ENCODE peak calls at places on chromosomes 7 and 10, in eight cellular contexts. K, U, Q, W, I, M, F and B are unnamed samples. For H3K9me3, the result is how much of the 10 kb centered on the place peaks cover.

GRCh38 chr7:130938661-130939060 is 204.7 kb upstream of the KLF14 start:
- DNase-seq in K (no peak), U (no peak), Q (no peak), W (no peak), I (no peak), M (no peak), F (no peak), B (peak)

GRCh38 chr10:127925471-127926207 is 18.7 kb downstream of the PTPRE start:
- DNase-seq in K (no peak), U (no peak), Q (no peak), W (no peak), I (no peak), M (no peak), F (no peak), B (no peak)

GRCh38 chr10:79433324-79434222 is 11.9 kb downstream of the ZCCHC24 start:
- DNase-seq in K (peak), U (no peak), Q (no peak), W (no peak), I (peak), M (peak), F (peak), B (no peak)

GRCh38 chr10:96690755-96691730 is 29.3 kb downstream of the PIK3AP1 start:
- DNase-seq in K (no peak), U (no peak), Q (no peak), W (no peak), I (no peak), M (no peak), F (no peak), B (no peak)

GRCh38 chr10:5536486-5536885 is 11.7 kb downstream of the CALML3 start:
- DNase-seq in K (peak), U (no peak), Q (no peak), W (no peak), I (peak), M (no peak), F (no peak), B (no peak)

GRCh38 chr10:50375051-50375452 is 123.7 kb upstream of the ASAH2 start:
- DNase-seq in K (no peak), U (no peak), Q (no peak), W (no peak), I (no peak), M (no peak), F (no peak), B (no peak)

GRCh38 chr7:17139081-17139480 is 159.4 kb upstream of the AHR start:
- DNase-seq in K (no peak), U (no peak), Q (no peak), W (no peak), I (no peak), M (no peak), F (no peak), B (no peak)

GRCh38 chr10:79400567-79401004 is 44.8 kb downstream of the ZCCHC24 start:
- DNase-seq in K (peak), U (no peak), Q (peak), W (no peak), I (peak), M (no peak), F (peak), B (peak)

GRCh38 chr7:13882051-13882450 is 107.4 kb downstream of the ETV1 start:
- DNase-seq in K (no peak), U (no peak), Q (no peak), W (no peak), I (no peak), M (no peak), F (no peak), B (no peak)

GRCh38 chr7:13578294-13578693 is 411.2 kb downstream of the ETV1 start:
- DNase-seq in K (no peak), U (no peak), Q (no peak), W (no peak), I (no peak), M (no peak), F (no peak), B (no peak)

GRCh38 chr7:115087437-115087836 is 165.5 kb downstream of the MDFIC start:
- DNase-seq in K (no peak), U (no peak), Q (no peak), W (no peak), I (no peak), M (peak), F (peak), B (no peak)

GRCh38 chr7:4830176-4830575 is 31.7 kb downstream of the PAPOLB start:
- DNase-seq in K (no peak), U (peak), Q (peak), W (peak), I (peak), M (peak), F (peak), B (peak)

GRCh38 chr7:68440870-68441269 is 1157.4 kb upstream of the AUTS2 start:
- DNase-seq in K (no peak), U (no peak), Q (no peak), W (no peak), I (no peak), M (no peak), F (no peak), B (no peak)

GRCh38 chr10:6721480-6721879 is 141.4 kb upstream of the PRKCQ start:
- DNase-seq in K (no peak), U (no peak), Q (no peak), W (no peak), I (no peak), M (peak), F (no peak), B (no peak)

GRCh38 chr10:29022513-29022912 is 266.4 kb upstream of the LYZL1 start:
- DNase-seq in K (no peak), U (no peak), Q (no peak), W (no peak), I (no peak), M (no peak), F (no peak), B (no peak)

GRCh38 chr7:106591146-106591545 is 69.8 kb downstream of the CCDC71L start:
- DNase-seq in K (no peak), U (no peak), Q (no peak), W (no peak), I (no peak), M (no peak), F (no peak), B (no peak)

GRCh38 chr7:18845700-18846099 is 271.7 kb downstream of the TWIST1 start:
- DNase-seq in K (no peak), U (no peak), Q (no peak), W (no peak), I (no peak), M (no peak), F (no peak), B (no peak)

GRCh38 chr10:43409385-43410109 is 561 bp upstream of the HNRNPF start:
- DNase-seq in K (peak), U (no peak), Q (peak), W (peak), I (peak), M (no peak), F (no peak), B (peak)

GRCh38 chr10:178208-178607 is 43.0 kb downstream of the ZMYND11 start:
- DNase-seq in K (no peak), U (no peak), Q (no peak), W (no peak), I (no peak), M (no peak), F (peak), B (no peak)

GRCh38 chr10:92181575-92181974 is 109.3 kb downstream of the CPEB3 start:
- DNase-seq in K (no peak), U (no peak), Q (no peak), W (no peak), I (no peak), M (no peak), F (no peak), B (no peak)

GRCh38 chr7:2641406-2642393 is 9.9 kb downstream of the TTYH3 start:
- DNase-seq in K (peak), U (peak), Q (peak), W (no peak), I (peak), M (peak), F (peak), B (no peak)

GRCh38 chr7:54778696-54779285 is 19.8 kb upstream of the SEC61G start:
- DNase-seq in K (no peak), U (no peak), Q (no peak), W (no peak), I (no peak), M (no peak), F (no peak), B (no peak)

GRCh38 chr10:101671453-101671852 is 23.5 kb downstream of the FBXW4 start:
- DNase-seq in K (no peak), U (no peak), Q (no peak), W (no peak), I (no peak), M (no peak), F (no peak), B (no peak)

GRCh38 chr7:152081088-152081487 is 55.6 kb downstream of the GALNT11 start:
- DNase-seq in K (no peak), U (no peak), Q (no peak), W (no peak), I (no peak), M (no peak), F (no peak), B (no peak)

GRCh38 chr10:124005991-124006392 is 87.4 kb downstream of the CHST15 start:
- DNase-seq in K (peak), U (no peak), Q (no peak), W (no peak), I (peak), M (no peak), F (no peak), B (no peak)

GRCh38 chr7:150903627-150904026 is 51.3 kb downstream of the AOC1 start:
- DNase-seq in K (no peak), U (no peak), Q (peak), W (no peak), I (peak), M (peak), F (no peak), B (no peak)

GRCh38 chr7:117271566-117271965 is 51.3 kb downstream of the WNT2 start:
- DNase-seq in K (no peak), U (no peak), Q (no peak), W (no peak), I (no peak), M (no peak), F (no peak), B (no peak)

GRCh38 chr10:103145860-103146466 is 47.1 kb downstream of the NT5C2 start:
- DNase-seq in K (no peak), U (peak), Q (peak), W (no peak), I (no peak), M (peak), F (peak), B (no peak)

GRCh38 chr7:98011996-98012395 is 22.0 kb upstream of the OCM2 start:
- DNase-seq in K (no peak), U (no peak), Q (no peak), W (no peak), I (no peak), M (no peak), F (no peak), B (no peak)

GRCh38 chr7:116327751-116328150 is 117.4 kb downstream of the TES start:
- DNase-seq in K (no peak), U (no peak), Q (no peak), W (no peak), I (no peak), M (no peak), F (no peak), B (no peak)

GRCh38 chr10:774223-774622 is 84.8 kb upstream of the DIP2C start:
- DNase-seq in K (no peak), U (no peak), Q (no peak), W (no peak), I (no peak), M (no peak), F (no peak), B (no peak)

GRCh38 chr7:887488-887820 is 11.1 kb downstream of the GET4 start:
- DNase-seq in K (peak), U (no peak), Q (peak), W (no peak), I (no peak), M (no peak), F (no peak), B (no peak)

GRCh38 chr7:108284349-108285017 is 154.3 kb upstream of the LAMB4 start:
- DNase-seq in K (no peak), U (no peak), Q (no peak), W (no peak), I (no peak), M (no peak), F (no peak), B (no peak)

GRCh38 chr10:110220383-110220782 is 13.0 kb downstream of the MXI1 start:
- DNase-seq in K (no peak), U (no peak), Q (peak), W (no peak), I (no peak), M (no peak), F (no peak), B (no peak)

GRCh38 chr10:5531558-5532230 is 6.9 kb downstream of the CALML3 start:
- DNase-seq in K (peak), U (no peak), Q (no peak), W (no peak), I (peak), M (no peak), F (no peak), B (no peak)

GRCh38 chr7:19958309-19958896 is 185.0 kb upstream of the TMEM196 start:
- DNase-seq in K (no peak), U (no peak), Q (no peak), W (no peak), I (no peak), M (no peak), F (no peak), B (no peak)

GRCh38 chr7:13286916-13287315 is 599.5 kb downstream of the ARL4A start:
- DNase-seq in K (no peak), U (no peak), Q (no peak), W (no peak), I (no peak), M (no peak), F (no peak), B (no peak)

GRCh38 chr7:153476166-153476565 is 576.0 kb upstream of the DPP6 start:
- DNase-seq in K (no peak), U (no peak), Q (no peak), W (no peak), I (no peak), M (no peak), F (no peak), B (no peak)
- H3K9me3 ChIP-seq in K (under half), U (under half), Q (under half), W (under half), I (under half), M (under half), F (under half), B (under half)

GRCh38 chr10:131224106-131224505 is 87.4 kb downstream of the TCERG1L start:
- DNase-seq in K (peak), U (no peak), Q (no peak), W (no peak), I (no peak), M (no peak), F (no peak), B (peak)
- H3K9me3 ChIP-seq in K (under half), U (under half), Q (under half), W (under half), I (under half), M (under half), F (under half), B (under half)

DNA sequence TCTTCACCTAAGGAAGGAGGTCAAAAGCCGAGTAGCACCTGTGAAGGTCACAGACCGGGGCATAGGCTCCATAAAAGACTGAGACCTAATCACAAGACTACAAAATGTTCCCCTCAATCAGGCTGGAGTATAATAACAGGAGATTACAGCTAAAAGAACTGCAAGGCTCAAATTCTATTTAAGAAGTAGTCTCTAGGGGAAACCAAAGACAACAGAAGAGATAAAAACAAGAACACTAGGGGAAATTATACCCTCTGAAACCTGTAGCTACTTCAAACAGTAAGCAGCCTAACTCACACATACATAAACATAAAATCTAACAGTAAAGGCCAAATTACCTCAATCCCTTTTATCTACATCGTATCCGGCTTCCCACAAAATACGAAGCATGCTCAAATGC is 38.3 kb downstream of the LMBR1 start:
- DNase-seq in K (no peak), U (no peak), Q (no peak), W (no peak), I (no peak), M (no peak), F (no peak), B (no peak)
- H3K9me3 ChIP-seq in K (under half), U (under half), Q (under half), W (under half), I (under half), M (under half), F (under half), B (under half)

DNA sequence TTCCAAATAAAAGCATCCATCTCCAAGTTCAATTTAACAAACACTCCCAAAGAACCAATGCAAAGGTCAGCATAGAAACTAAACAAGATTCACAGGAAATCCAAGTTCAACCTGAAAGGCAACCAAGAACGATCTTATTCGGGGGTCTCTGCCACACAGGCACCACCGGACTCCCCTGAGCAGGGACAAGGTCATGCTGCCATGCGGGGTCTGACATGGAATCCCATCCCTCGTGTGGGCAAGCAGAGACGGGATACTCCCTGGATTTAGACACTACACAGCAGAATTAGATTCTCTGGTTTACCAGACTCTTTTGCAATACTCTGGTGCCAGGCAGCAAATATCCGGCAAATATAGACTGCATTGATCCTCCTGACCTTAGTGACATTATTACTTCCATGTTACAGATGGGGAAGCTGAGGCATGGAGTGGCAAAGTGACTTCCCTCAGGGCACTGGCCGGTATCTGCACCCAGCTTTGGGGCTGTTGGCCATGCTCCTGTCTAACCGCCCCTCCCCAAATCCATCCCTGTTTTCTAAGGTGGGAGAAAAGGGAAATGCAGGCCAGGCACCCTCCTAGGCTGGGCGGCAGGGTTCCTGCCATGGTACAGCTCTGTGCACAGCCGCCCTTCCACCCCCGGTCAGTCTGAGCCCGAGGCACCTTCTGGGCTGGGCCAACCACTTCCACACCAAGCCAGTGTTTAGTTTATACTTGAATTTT is 111.8 kb downstream of the VIPR2 start:
- DNase-seq in K (peak), U (no peak), Q (no peak), W (no peak), I (no peak), M (no peak), F (no peak), B (no peak)
- H3K9me3 ChIP-seq in K (under half), U (under half), Q (under half), W (under half), I (under half), M (under half), F (under half), B (under half)

GRCh38 chr7:157929671-157930070 is 592.9 kb downstream of the DNAJB6 start:
- DNase-seq in K (no peak), U (no peak), Q (no peak), W (no peak), I (no peak), M (no peak), F (no peak), B (no peak)
- H3K9me3 ChIP-seq in K (under half), U (under half), Q (under half), W (under half), I (under half), M (under half), F (under half), B (under half)

GRCh38 chr10:38979535-38979934 is 885.4 kb downstream of the ZNF37A start:
- DNase-seq in K (peak), U (no peak), Q (no peak), W (no peak), I (no peak), M (no peak), F (no peak), B (no peak)
- H3K9me3 ChIP-seq in K (under half), U (under half), Q (under half), W (under half), I (under half), M (under half), F (under half), B (under half)

GRCh38 chr10:129844191-129844590 is 119.9 kb downstream of the EBF3 start:
- DNase-seq in K (no peak), U (no peak), Q (no peak), W (no peak), I (no peak), M (no peak), F (no peak), B (no peak)
- H3K9me3 ChIP-seq in K (under half), U (under half), Q (under half), W (under half), I (under half), M (under half), F (under half), B (under half)